ENCODE peak calls at places on chromosome 18, in seven cellular contexts. R, A, X, I, T, L and Y are unnamed samples.

GRCh38 chr18:48929951-48930713 is 20.6 kb downstream of the SMAD7 start:
- DNase-seq in R (no peak), A (peak), X (no peak), I (peak), T (peak), L (no peak), Y (no peak)

GRCh38 chr18:50356036-50356945 is 18.6 kb upstream of the SKA1 start:
- DNase-seq in R (no peak), A (no peak), X (no peak), I (peak), T (peak), L (no peak), Y (no peak)

GRCh38 chr18:41992066-41992465 is 37.0 kb downstream of the PIK3C3 start:
- DNase-seq in R (no peak), A (no peak), X (no peak), I (no peak), T (peak), L (no peak), Y (no peak)

GRCh38 chr18:76444436-76445105 is 50.5 kb downstream of the ZNF516 start:
- DNase-seq in R (no peak), A (no peak), X (no peak), I (no peak), T (no peak), L (no peak), Y (no peak)

GRCh38 chr18:41075212-41075611 is 879.8 kb upstream of the PIK3C3 start:
- DNase-seq in R (no peak), A (peak), X (no peak), I (peak), T (peak), L (no peak), Y (peak)

GRCh38 chr18:77067315-77068061 is 65.1 kb downstream of the MBP start:
- DNase-seq in R (no peak), A (peak), X (no peak), I (peak), T (peak), L (no peak), Y (peak)

GRCh38 chr18:12686100-12686499 is 16.4 kb downstream of the CEP76 start:
- DNase-seq in R (no peak), A (peak), X (no peak), I (peak), T (peak), L (no peak), Y (no peak)

GRCh38 chr18:25590456-25590855 is 238.5 kb upstream of the ZNF521 start:
- DNase-seq in R (no peak), A (no peak), X (no peak), I (no peak), T (no peak), L (no peak), Y (no peak)

GRCh38 chr18:48060346-48060745 is 129.9 kb upstream of the SMAD2 start:
- DNase-seq in R (no peak), A (no peak), X (no peak), I (no peak), T (no peak), L (no peak), Y (no peak)

GRCh38 chr18:24627644-24628315 is 167.3 kb downstream of the HRH4 start:
- DNase-seq in R (no peak), A (peak), X (no peak), I (no peak), T (peak), L (no peak), Y (no peak)

GRCh38 chr18:58394046-58394445 is 234.8 kb downstream of the ALPK2 start:
- DNase-seq in R (peak), A (peak), X (no peak), I (no peak), T (no peak), L (no peak), Y (no peak)

GRCh38 chr18:46291149-46291548 is 187.0 kb downstream of the HAUS1 start:
- DNase-seq in R (peak), A (no peak), X (no peak), I (no peak), T (no peak), L (no peak), Y (no peak)

GRCh38 chr18:49073431-49073830 is 122.7 kb upstream of the SMAD7 start:
- DNase-seq in R (no peak), A (no peak), X (no peak), I (no peak), T (no peak), L (no peak), Y (no peak)

GRCh38 chr18:10252952-10253680 is 201.3 kb upstream of the APCDD1 start:
- DNase-seq in R (no peak), A (no peak), X (no peak), I (no peak), T (no peak), L (no peak), Y (no peak)

GRCh38 chr18:48778344-48779011 is 172.3 kb downstream of the SMAD7 start:
- DNase-seq in R (no peak), A (no peak), X (no peak), I (no peak), T (no peak), L (no peak), Y (no peak)

GRCh38 chr18:22272242-22272641 is 102.9 kb downstream of the GATA6 start:
- DNase-seq in R (no peak), A (no peak), X (no peak), I (no peak), T (no peak), L (no peak), Y (no peak)

GRCh38 chr18:70127307-70127828 is 78.1 kb downstream of the RTTN start:
- DNase-seq in R (no peak), A (no peak), X (no peak), I (peak), T (no peak), L (no peak), Y (no peak)

GRCh38 chr18:12052866-12053265 is 40.8 kb upstream of the ANKRD62 start:
- DNase-seq in R (no peak), A (no peak), X (no peak), I (no peak), T (no peak), L (no peak), Y (no peak)

DNA sequence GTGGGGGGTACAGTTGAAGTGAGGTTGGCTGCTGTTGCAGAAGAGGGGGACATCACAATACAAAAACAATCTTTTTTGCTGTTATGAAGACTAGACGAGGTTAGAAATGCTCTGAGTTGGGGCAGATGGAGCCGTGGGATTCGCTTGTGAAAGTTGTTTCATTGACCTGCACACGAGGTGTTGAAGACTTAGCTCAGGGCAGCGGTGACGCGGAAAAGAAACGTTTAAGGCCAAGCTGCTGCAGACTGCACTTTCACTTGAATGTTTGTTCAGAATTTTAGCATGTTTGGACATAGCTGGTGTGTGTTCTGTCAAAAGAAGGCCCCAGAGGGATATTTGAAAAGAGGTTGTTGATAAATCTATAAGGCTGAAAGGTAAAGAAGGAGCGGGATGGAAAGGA is 46.3 kb downstream of the MTCL1 start:
- DNase-seq in R (no peak), A (no peak), X (no peak), I (no peak), T (peak), L (no peak), Y (no peak)
- H3K18ac ChIP-seq in R (no peak), A (peak), X (no peak), I (no peak), T (peak), L (no peak), Y (no peak)

GRCh38 chr18:80201739-80202138 is 45.6 kb downstream of the PARD6G start:
- DNase-seq in R (no peak), A (no peak), X (no peak), I (no peak), T (no peak), L (no peak), Y (no peak)

GRCh38 chr18:80202264-80202998 is 44.9 kb downstream of the PARD6G start:
- DNase-seq in R (no peak), A (no peak), X (no peak), I (no peak), T (no peak), L (no peak), Y (no peak)

GRCh38 chr18:80200932-80201672 is 46.2 kb downstream of the PARD6G start:
- DNase-seq in R (no peak), A (no peak), X (no peak), I (no peak), T (no peak), L (no peak), Y (no peak)

GRCh38 chr18:80204142-80204541 is 43.2 kb downstream of the PARD6G start:
- DNase-seq in R (no peak), A (no peak), X (no peak), I (no peak), T (no peak), L (no peak), Y (no peak)

DNA sequence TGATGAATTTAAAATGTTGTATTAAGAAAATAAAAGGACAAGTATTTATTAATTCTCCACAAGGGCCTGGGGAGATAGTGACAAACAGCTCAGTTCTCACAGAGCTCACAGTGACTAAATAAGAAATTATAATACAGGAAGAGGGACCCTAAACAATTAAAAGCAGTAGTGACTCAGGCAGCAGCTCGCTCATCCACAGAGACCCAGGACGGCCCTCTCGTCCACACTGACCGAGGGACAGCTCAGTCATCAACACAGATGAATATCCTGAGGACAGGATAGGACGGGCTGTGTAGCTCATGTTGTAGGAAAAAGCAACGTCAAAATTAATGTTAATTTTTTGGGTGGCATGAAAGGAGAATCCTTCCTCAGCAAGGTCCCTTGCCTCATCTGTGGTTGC is 44.1 kb downstream of the PARD6G start:
- DNase-seq in R (no peak), A (no peak), X (no peak), I (no peak), T (no peak), L (no peak), Y (no peak)
- H3K4ac ChIP-seq in R (no peak), A (no peak), X (no peak), I (no peak), T (no peak), L (no peak), Y (no peak)

GRCh38 chr18:34862561-34862960 is 152.5 kb downstream of the DTNA start:
- DNase-seq in R (no peak), A (no peak), X (no peak), I (no peak), T (no peak), L (no peak), Y (no peak)

GRCh38 chr18:34858188-34858587 is 148.1 kb downstream of the DTNA start:
- DNase-seq in R (no peak), A (no peak), X (no peak), I (no peak), T (no peak), L (no peak), Y (no peak)

DNA sequence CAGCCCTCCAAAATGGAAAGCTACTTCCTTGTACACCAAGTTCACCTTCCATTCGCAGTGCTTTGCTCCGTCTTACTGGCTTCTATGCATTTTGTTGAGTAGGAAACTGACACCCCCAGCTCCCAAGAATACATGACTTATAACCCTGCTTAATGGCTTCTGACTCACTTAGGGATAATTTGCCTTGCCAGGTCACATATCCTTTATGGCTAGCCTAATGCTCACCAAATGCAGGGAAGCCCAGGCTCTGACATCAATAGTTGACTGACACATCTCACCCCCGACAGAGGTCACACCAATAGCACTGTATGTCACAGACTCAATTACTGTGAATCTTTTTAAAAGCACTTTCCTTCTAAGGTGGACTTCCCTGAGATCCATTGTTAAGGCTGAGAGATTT is 147.2 kb downstream of the DTNA start:
- DNase-seq in R (no peak), A (no peak), X (no peak), I (no peak), T (no peak), L (no peak), Y (no peak)
- H3K18ac ChIP-seq in R (no peak), A (no peak), X (no peak), I (no peak), T (no peak), L (no peak), Y (no peak)

GRCh38 chr18:64175432-64175831 is 26.5 kb upstream of the LINC00305 start:
- DNase-seq in R (peak), A (no peak), X (no peak), I (no peak), T (no peak), L (no peak), Y (no peak)
- H3K4ac ChIP-seq in R (no peak), A (no peak), X (no peak), I (no peak), T (no peak), L (no peak), Y (no peak)

DNA sequence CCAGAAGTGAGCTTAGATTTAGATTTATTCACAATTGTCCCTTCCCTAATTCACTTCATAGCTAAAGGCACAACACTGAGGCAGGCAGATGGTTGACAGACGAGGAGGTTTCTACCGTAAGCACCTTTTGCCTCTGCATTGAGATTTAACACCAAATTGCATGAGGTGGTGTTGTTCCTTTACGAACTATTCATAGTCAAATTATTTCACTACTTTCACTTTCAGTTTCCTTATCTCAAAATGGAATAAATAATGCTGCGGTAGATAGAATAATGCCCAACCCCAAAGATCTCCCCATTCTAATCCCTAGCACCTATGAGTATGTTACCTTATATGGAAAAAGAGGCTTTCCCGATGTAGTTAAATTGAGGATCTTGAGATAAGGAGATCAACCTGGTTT is 58.9 kb upstream of the LINC00305 start:
- DNase-seq in R (no peak), A (no peak), X (no peak), I (no peak), T (no peak), L (no peak), Y (no peak)
- H3K18ac ChIP-seq in R (no peak), A (no peak), X (no peak), I (no peak), T (no peak), L (no peak), Y (no peak)